ENCODE peak calls at places on chromosome 22, in five cellular contexts. J, V, E, W and K are unnamed samples.

GRCh38 chr22:19107730-19108074 is 14.5 kb downstream of the DGCR2 start:
- DNase-seq in J (peak), E (no peak), V (no peak), W (no peak), K (no peak)

GRCh38 chr22:39819429-39819828 is 74.1 kb downstream of the ENTHD1 start:
- DNase-seq in V (no peak), J (no peak), W (no peak), E (no peak), K (no peak)

GRCh38 chr22:22944268-22944985 is 56.8 kb downstream of the IGLL5 start:
- DNase-seq in J (peak), V (no peak), W (peak), E (no peak), K (no peak)

GRCh38 chr22:36855478-36855877 is 5.3 kb upstream of the NCF4 start:
- DNase-seq in E (no peak), J (no peak), V (no peak), W (no peak), K (no peak)

GRCh38 chr22:39839917-39840510 is 53.5 kb downstream of the ENTHD1 start:
- DNase-seq in E (no peak), W (no peak), J (no peak), V (no peak), K (peak)

GRCh38 chr22:21952586-21953571 is at the start of gene PPM1F:
- DNase-seq in V (peak), J (peak), E (peak), W (peak), K (peak)

GRCh38 chr22:39094717-39095389 is 2.2 kb upstream of the APOBEC3H start:
- DNase-seq in V (no peak), E (no peak), J (no peak), W (no peak), K (no peak)

GRCh38 chr22:37263966-37264887 is 18.1 kb upstream of the CYTH4 start:
- DNase-seq in J (no peak), E (peak), W (no peak), V (no peak), K (no peak)

GRCh38 chr22:27836181-27836580 is 34.6 kb upstream of the MN1 start:
- DNase-seq in V (no peak), W (no peak), J (no peak), E (no peak), K (no peak)

GRCh38 chr22:47282851-47283250 is 520.4 kb downstream of the TBC1D22A start:
- DNase-seq in V (no peak), W (no peak), E (no peak), J (no peak), K (no peak)

GRCh38 chr22:37827056-37827455 is 3.9 kb downstream of the GALR3 start:
- DNase-seq in J (no peak), E (peak), V (peak), W (peak), K (no peak)

GRCh38 chr22:37243402-37244113 is 511 bp downstream of the RAC2 start:
- DNase-seq in E (peak), V (no peak), J (no peak), W (no peak), K (peak)

GRCh38 chr22:49462795-49463194 is 364.9 kb downstream of the BRD1 start:
- DNase-seq in J (no peak), V (no peak), E (no peak), W (no peak), K (peak)

GRCh38 chr22:38305481-38306448 is 11.5 kb downstream of the CSNK1E start:
- DNase-seq in V (no peak), E (no peak), W (no peak), J (no peak), K (peak)

GRCh38 chr22:31400023-31400397 is 606 bp downstream of the DRG1 start:
- DNase-seq in W (no peak), J (no peak), E (no peak), V (no peak), K (peak)

GRCh38 chr22:26479792-26480610 is 3.6 kb downstream of the HPS4 start:
- DNase-seq in V (no peak), J (no peak), W (no peak), E (no peak), K (peak)

GRCh38 chr22:26748845-26749244 is 91.5 kb downstream of the MIAT start:
- DNase-seq in E (peak), V (no peak), J (no peak), W (no peak), K (no peak)

GRCh38 chr22:28977481-28977971 is 84.1 kb downstream of the C22orf31 start:
- DNase-seq in J (no peak), E (no peak), V (no peak), W (peak), K (no peak)

GRCh38 chr22:36075230-36075629 is 46.6 kb upstream of the RBFOX2 start:
- DNase-seq in W (no peak), V (no peak), J (no peak), E (no peak), K (no peak)

GRCh38 chr22:19178659-19179471 is at the start of gene SLC25A1:
- DNase-seq in J (peak), W (peak), V (peak), E (peak), K (peak)

GRCh38 chr22:26239561-26239960 is 70.3 kb downstream of the SEZ6L start:
- DNase-seq in J (peak), W (no peak), E (no peak), V (no peak), K (peak)

GRCh38 chr22:23306926-23307325 is 126.6 kb downstream of the BCR start:
- DNase-seq in W (no peak), J (no peak), V (no peak), E (peak), K (no peak)

GRCh38 chr22:27088026-27088425 is 430.6 kb downstream of the MIAT start:
- DNase-seq in V (no peak), E (no peak), J (no peak), W (no peak), K (no peak)

GRCh38 chr22:30253205-30253852 is 6.8 kb upstream of the LIF start:
- DNase-seq in W (peak), V (peak), J (no peak), E (no peak), K (peak)

GRCh38 chr22:25057013-25057881 is 104.7 kb downstream of the KIAA1671 start:
- DNase-seq in V (peak), W (peak), E (peak), J (peak), K (peak)

GRCh38 chr22:23218867-23219251 is 38.5 kb downstream of the BCR start:
- DNase-seq in E (no peak), W (no peak), V (no peak), J (peak), K (peak)

GRCh38 chr22:33865248-33865647 is 55.0 kb downstream of the LARGE1 start:
- DNase-seq in J (no peak), V (no peak), W (no peak), E (no peak), K (peak)

GRCh38 chr22:45918455-45919370 is 58.2 kb downstream of the WNT7B start:
- DNase-seq in V (no peak), E (no peak), J (no peak), W (peak), K (peak)

GRCh38 chr22:46355369-46355995 is 20.0 kb downstream of the TRMU start:
- DNase-seq in V (peak), J (peak), W (peak), E (peak), K (peak)

GRCh38 chr22:24117942-24118341 is 63.3 kb upstream of the SUSD2 start:
- DNase-seq in E (no peak), W (no peak), V (no peak), J (no peak), K (peak)

GRCh38 chr22:38696606-38697005 is 4.1 kb downstream of the JOSD1 start:
- DNase-seq in V (no peak), E (no peak), J (peak), W (no peak), K (peak)

GRCh38 chr22:17910561-17911311 is 113.6 kb downstream of the MICAL3 start:
- DNase-seq in E (peak), V (peak), J (peak), W (peak), K (no peak)

GRCh38 chr22:44029069-44029468 is 5.0 kb downstream of the PARVB start:
- DNase-seq in V (no peak), E (no peak), J (peak), W (no peak), K (no peak)

GRCh38 chr22:44025171-44026065 is 1.3 kb downstream of the PARVB start:
- DNase-seq in E (no peak), V (no peak), W (peak), J (peak), K (peak)

GRCh38 chr22:44028091-44028490 is 4.0 kb downstream of the PARVB start:
- DNase-seq in E (no peak), J (no peak), W (no peak), V (no peak), K (no peak)

GRCh38 chr22:44026066-44026629 is 2.0 kb downstream of the PARVB start:
- DNase-seq in W (no peak), V (peak), E (no peak), J (no peak), K (no peak)

GRCh38 chr22:44026630-44027511 is 2.8 kb downstream of the PARVB start:
- DNase-seq in J (peak), V (peak), W (peak), E (no peak), K (peak)
- TF ChIP-seq POLR2A in J (peak), V (no peak), W (no peak), E (no peak), K (peak)

DNA sequence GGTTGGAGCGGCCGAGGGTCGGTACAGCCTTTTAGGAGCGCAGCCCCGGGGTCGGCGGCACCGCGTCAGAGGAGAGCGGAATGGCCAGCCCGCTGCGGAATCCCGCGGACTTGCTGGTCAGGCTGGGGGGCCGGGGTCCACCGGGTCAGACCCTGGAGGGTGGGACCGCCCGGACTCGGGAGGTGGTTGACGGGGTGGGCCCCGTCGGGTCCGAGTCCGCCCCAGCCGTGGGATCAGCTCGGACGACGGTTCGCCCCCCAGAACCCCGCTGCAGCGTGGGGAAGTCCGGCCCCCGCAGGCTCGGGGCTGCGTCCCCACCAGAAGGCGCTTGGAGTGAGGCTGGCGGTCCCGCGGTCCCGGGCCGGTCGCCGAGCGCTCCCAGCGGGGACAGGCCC is 301 bp upstream of the ADM2 start:
- DNase-seq in W (no peak), E (no peak), J (no peak), V (no peak), K (no peak)
- H3K4me3 ChIP-seq in W (peak), E (peak), J (no peak), V (peak), K (no peak)

GRCh38 chr22:42584364-42584940 is 30.2 kb downstream of the POLDIP3 start:
- DNase-seq in E (no peak), J (no peak), V (no peak), W (no peak), K (no peak)

GRCh38 chr22:42585096-42585495 is 29.6 kb downstream of the POLDIP3 start:
- DNase-seq in W (no peak), V (no peak), E (no peak), J (no peak), K (no peak)

GRCh38 chr22:42582987-42583386 is 29.2 kb downstream of the SERHL2 start:
- DNase-seq in W (no peak), J (no peak), V (no peak), E (no peak), K (no peak)

GRCh38 chr22:42577623-42578240 is 24.0 kb downstream of the SERHL2 start:
- DNase-seq in V (no peak), J (peak), W (no peak), E (peak), K (no peak)

DNA sequence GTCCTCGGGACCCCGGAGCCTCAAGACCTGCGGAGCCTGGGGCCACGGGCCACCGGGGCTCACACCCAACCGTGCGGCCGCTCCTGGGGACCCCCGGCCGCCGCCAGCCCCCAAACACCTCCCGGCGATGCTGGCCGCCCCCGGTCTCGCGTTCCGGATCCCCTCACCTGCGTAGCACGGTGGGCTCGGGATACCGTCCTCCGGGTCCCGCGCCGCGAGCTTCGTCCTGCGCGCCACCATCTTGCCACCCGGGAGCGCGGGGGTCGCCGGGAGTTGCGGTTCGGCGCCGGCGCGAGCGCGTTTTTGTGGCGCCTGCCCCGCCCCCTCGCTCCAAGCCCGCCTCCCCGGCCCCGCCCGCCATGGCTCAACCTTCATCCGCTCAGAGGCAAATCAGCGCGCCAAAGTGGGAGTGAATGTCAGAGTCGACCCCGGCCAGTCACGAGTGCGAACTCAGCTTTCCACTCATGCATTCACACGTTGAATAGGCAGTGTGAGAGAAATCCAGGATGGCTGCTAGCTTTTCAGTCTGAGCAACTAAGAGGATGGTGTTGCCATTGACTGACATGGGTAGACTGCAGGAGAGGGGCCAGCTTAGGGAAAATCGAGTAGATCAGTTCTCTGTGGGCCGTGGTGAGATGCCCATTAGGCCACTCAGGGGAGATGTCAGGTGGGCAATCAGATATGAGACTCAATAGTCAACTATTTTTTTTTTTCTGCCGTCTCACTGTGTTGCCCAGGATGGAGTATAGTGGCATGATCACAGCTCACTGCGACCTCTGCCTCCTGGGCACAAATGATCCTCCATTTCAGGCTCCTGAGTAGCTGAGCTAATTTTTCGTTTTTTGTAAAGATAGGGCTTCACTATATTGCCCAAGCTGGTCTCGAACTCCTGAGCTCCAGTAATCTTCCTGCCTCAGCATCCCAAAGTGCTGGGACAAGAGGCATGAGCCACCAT is 28.3 kb downstream of the SERHL2 start:
- DNase-seq in W (peak), E (peak), J (peak), V (peak), K (peak)
- TF ChIP-seq POLR2A in W (no peak), E (no peak), J (peak), V (peak), K (peak)

GRCh38 chr22:20435436-20436308 is 2.0 kb downstream of the SCARF2 start:
- DNase-seq in W (no peak), E (peak), V (no peak), J (no peak), K (no peak)
- H3K4me3 ChIP-seq in W (peak), E (peak), V (peak), J (no peak), K (no peak)